ENCODE peak calls at places on chromosomes 1 and 21, in six cellular contexts. S is fibroblast of lung, W is fibroblast of mammary gland, Y is lower lobe of right lung, L is kidney, M is Karpas-422. E is an unnamed sample.

GRCh38 chr21:36428789-36429671 is 43.8 kb downstream of the CHAF1B start:
- DNase-seq in S (peak; percentile 65), W (peak; percentile 18), Y (no peak), L (no peak), M (no peak), E (no peak)

GRCh38 chr1:17274186-17275170 is 25.6 kb downstream of the PADI3 start:
- DNase-seq in S (peak; percentile 18), W (peak; percentile 30), Y (peak; percentile 80), L (no peak), M (peak; percentile 84), E (peak; percentile 30)

GRCh38 chr1:206469411-206469932 is 804 bp upstream of the IKBKE start:
- DNase-seq in S (no peak), W (no peak), Y (no peak), L (no peak), M (peak; percentile 59), E (no peak)

GRCh38 chr1:91611498-91611917 is 110.9 kb downstream of the CDC7 start:
- DNase-seq in S (peak; percentile 22), W (peak; percentile 39), Y (peak; percentile 67), L (no peak), M (no peak), E (no peak)

GRCh38 chr21:36699546-36700294 is 805 bp downstream of the SIM2 start:
- DNase-seq in S (no peak), W (no peak), Y (no peak), L (no peak), M (no peak), E (no peak)

GRCh38 chr1:228778946-228779345 is 43.7 kb downstream of the RHOU start:
- DNase-seq in S (no peak), W (no peak), Y (no peak), L (no peak), M (no peak), E (no peak)

GRCh38 chr1:29121516-29121937 is 2.2 kb downstream of the TMEM200B start:
- DNase-seq in S (no peak), W (no peak), Y (no peak), L (peak; percentile 81), M (no peak), E (no peak)

GRCh38 chr1:47561523-47562007 is 123.7 kb downstream of the FOXD2 start:
- DNase-seq in S (peak; percentile 31), W (no peak), Y (no peak), L (no peak), M (no peak), E (no peak)

GRCh38 chr1:205775717-205776056 is 405 bp upstream of the RAB29 start:
- DNase-seq in S (peak; percentile 44), W (peak; percentile 81), Y (no peak), L (no peak), M (no peak), E (no peak)

DNA sequence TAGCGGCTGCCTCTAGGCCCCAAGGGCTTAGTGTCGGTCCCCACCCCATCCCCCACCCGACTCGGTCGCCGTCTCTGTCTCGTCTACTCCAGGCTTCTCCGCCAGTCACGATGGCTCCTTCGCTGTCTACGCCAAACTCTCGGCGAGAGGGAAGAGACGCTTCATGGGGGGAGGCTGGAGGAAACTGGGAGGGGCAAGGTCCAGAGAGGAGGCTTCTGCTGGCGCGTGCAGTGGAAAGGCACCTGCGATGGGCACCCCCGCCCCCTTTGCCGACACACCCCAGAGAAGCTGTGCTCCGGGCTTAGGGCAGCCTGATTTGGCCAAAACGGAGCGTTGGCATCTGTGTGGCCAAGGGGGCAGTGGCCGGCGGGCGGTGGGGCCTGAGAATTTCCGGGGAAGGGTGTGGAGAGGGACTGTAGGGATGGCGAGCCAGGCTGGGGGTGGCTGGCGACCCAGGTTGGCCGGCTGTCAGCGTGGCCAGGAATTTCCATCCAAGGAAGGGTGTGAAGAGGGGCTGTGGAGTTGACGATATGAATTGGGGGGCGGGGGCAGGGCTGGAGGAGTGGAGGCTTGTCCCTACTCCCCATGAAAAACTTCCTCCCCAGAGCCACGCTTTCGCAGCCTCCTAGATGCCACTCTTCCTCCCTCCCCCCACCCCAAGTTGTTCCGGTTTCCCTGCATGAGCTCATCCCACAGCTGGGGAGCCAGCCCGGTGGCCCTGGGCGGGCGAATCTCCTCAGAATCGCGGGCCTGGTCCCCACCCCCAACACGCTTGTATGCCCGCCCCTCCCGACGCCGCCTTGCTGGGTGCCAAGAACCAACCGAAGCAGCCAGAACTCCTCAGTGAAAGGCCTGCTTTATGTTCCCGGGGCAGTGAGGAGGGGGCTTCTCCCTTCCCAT is 1.4 kb upstream of the CSMD2 start:
- DNase-seq in S (peak; percentile 44), W (no peak), Y (no peak), L (no peak), M (no peak), E (peak; percentile 31)
- H3K4me3 ChIP-seq in S (peak overlapping the region; percentile 49), W (no peak overlapping the region), Y (no peak overlapping the region), L (no peak overlapping the region), M (no peak overlapping the region), E (no peak overlapping the region)

GRCh38 chr1:217088521-217089221 is 365.4 kb upstream of the ESRRG start:
- DNase-seq in S (peak; percentile 30), W (no peak), Y (no peak), L (no peak), M (no peak), E (no peak)
- H3K4me3 ChIP-seq in S (peak overlapping the region; percentile 55), W (no peak overlapping the region), Y (peak overlapping the region; percentile 50), L (peak overlapping the region; percentile 43), M (no peak overlapping the region), E (peak overlapping the region; percentile 50)

GRCh38 chr1:92759361-92759760 is 25.5 kb downstream of the EVI5 start:
- DNase-seq in S (no peak), W (peak; percentile 34), Y (no peak), L (no peak), M (no peak), E (no peak)
- H3K4me3 ChIP-seq in S (no peak overlapping the region), W (no peak overlapping the region), Y (no peak overlapping the region), L (no peak overlapping the region), M (no peak overlapping the region), E (no peak overlapping the region)

DNA sequence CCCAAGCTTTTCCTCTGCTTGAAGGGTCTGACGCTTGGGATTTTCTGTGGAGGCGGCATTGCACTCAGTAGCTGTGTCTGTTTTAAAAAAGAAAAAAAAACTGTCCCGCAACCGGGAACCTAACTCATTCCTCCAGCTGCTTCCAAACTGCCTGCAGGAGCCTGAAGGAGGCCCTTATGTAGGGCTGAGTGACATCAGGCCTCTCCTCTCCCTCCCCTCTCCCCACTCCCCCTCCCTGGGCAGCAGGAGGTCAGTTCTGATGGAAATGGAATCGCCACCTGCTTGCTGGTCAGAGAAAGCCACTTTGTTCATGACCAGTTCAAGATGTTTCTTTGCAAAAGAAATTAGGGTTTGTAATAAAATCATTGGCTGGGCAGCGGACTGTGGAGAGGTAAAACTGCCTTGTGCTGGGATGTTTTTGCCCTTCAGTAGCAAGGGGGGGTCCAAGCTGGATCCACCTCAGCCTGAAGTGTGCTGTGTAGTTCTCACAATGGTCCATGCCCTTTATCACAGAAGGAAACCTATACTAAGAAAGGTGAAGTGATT is at the start of gene MAP1LC3C:
- DNase-seq in S (peak; percentile 11), W (no peak), Y (no peak), L (no peak), M (no peak), E (no peak)
- H3K4me3 ChIP-seq in S (peak within 1 kb of the TSS; percentile 46), W (peak within 1 kb of the TSS; percentile 33), Y (peak within 1 kb of the TSS; percentile 44), L (peak within 1 kb of the TSS; percentile 67), M (no peak within 1 kb of the TSS), E (peak within 1 kb of the TSS; percentile 47)

DNA sequence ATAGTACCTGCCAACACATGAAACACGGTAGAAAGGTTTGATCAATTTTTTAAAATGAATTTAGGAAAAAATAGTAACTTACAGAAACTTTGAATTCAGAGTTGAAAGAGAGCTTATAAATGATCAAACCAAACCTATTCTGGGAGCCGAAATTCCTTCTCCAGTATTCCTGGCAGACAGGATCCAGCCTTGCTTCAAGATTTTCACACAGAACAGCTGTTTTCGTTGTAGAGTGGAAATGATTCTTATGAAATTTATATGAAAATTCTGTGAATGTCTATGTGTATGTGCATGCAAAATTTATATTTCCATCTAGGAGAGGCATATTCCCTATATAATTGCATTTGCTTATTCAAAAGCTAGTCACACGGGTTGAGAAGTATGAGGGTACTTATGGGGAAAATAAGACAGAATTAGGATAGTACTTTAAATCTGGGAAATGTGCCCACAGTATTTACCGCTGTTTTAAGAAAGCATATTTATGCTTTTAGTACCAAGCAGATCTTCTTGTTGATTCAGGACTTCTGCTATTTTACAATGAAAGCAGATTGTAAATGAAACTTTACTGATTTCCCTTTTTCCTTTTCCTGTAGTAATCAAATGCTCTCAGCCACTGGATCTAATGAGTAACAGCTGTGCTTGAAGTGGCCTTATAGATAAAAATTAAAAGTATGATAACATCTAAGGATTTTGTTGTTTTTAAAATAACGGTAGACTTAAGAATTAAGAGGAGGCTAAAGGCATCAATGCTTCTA is 30.4 kb downstream of the PRRX1 start:
- DNase-seq in S (no peak), W (no peak), Y (no peak), L (no peak), M (no peak), E (no peak)
- H3K4me3 ChIP-seq in S (no peak overlapping the region), W (no peak overlapping the region), Y (no peak overlapping the region), L (no peak overlapping the region), M (no peak overlapping the region), E (no peak overlapping the region)

GRCh38 chr1:226882631-226883409 is 12.4 kb downstream of the PSEN2 start:
- DNase-seq in S (peak; percentile 57), W (peak; percentile 33), Y (no peak), L (no peak), M (peak; percentile 42), E (no peak)
- H3K4me3 ChIP-seq in S (peak overlapping the region; percentile 39), W (no peak overlapping the region), Y (peak overlapping the region; percentile 36), L (peak overlapping the region; percentile 52), M (peak overlapping the region; percentile 35), E (peak overlapping the region; percentile 30)

GRCh38 chr1:232130815-232131474 is 499.0 kb downstream of the SIPA1L2 start:
- DNase-seq in S (no peak), W (no peak), Y (no peak), L (no peak), M (no peak), E (no peak)
- H3K4me3 ChIP-seq in S (no peak overlapping the region), W (no peak overlapping the region), Y (no peak overlapping the region), L (no peak overlapping the region), M (no peak overlapping the region), E (no peak overlapping the region)

GRCh38 chr21:23887709-23888303 is 1719.5 kb downstream of the MRPL39 start:
- DNase-seq in S (no peak), W (no peak), Y (no peak), L (no peak), M (no peak), E (no peak)
- H3K4me3 ChIP-seq in S (no peak overlapping the region), W (no peak overlapping the region), Y (no peak overlapping the region), L (no peak overlapping the region), M (peak overlapping the region; percentile 19), E (no peak overlapping the region)